ENCODE peak calls at places on chromosomes 7 and 10, in eight cellular contexts. Q is psoas muscle, C is Panc1, F is PC-3, J is AG04450, N is GM12865, X is left ventricle myocardium inferior, D is MM.1S. U is an unnamed sample.

GRCh38 chr10:88114368-88114767 is 250.9 kb downstream of the PTEN start:
- DNase-seq in J (no peak), C (peak; percentile 42), D (peak; percentile 70), N (peak; percentile 92), F (no peak), X (peak; percentile 24), Q (peak; percentile 31), U (no peak)

GRCh38 chr10:110376021-110376773 is 71.5 kb upstream of the SMNDC1 start:
- DNase-seq in Q (peak; percentile 41), D (no peak), C (no peak), F (no peak), N (no peak), X (peak; percentile 40), J (no peak), U (no peak)

GRCh38 chr10:94038024-94038423 is 44.3 kb downstream of the PLCE1 start:
- DNase-seq in Q (no peak), F (peak; percentile 75), N (no peak), D (no peak), J (no peak), X (no peak), C (no peak), U (no peak)

GRCh38 chr7:45978731-45979211 is 57.7 kb upstream of the IGFBP3 start:
- DNase-seq in X (no peak), J (no peak), F (no peak), Q (no peak), N (no peak), C (no peak), D (no peak), U (no peak)

GRCh38 chr7:20114463-20114862 is 102.7 kb downstream of the MACC1 start:
- DNase-seq in D (peak; percentile 75), Q (no peak), C (no peak), N (peak; percentile 72), F (no peak), J (no peak), X (no peak), U (no peak)

GRCh38 chr7:26420600-26420999 is 128.9 kb downstream of the SNX10 start:
- DNase-seq in N (no peak), X (no peak), F (no peak), C (no peak), D (no peak), J (no peak), Q (no peak), U (no peak)

GRCh38 chr7:127973797-127974196 is 57.4 kb downstream of the LRRC4 start:
- DNase-seq in D (no peak), X (no peak), F (no peak), J (no peak), N (no peak), Q (no peak), C (no peak), U (no peak)

GRCh38 chr7:44847509-44847919 is 373 bp downstream of the H2AZ2 start:
- DNase-seq in D (peak; percentile 86), C (peak; percentile 72), X (peak; percentile 88), F (peak; percentile 75), Q (peak; percentile 89), J (peak; percentile 53), N (peak; percentile 92), U (no peak)

GRCh38 chr10:3781458-3782098 is 3.4 kb downstream of the KLF6 start:
- DNase-seq in D (no peak), J (no peak), C (no peak), X (peak; percentile 54), N (peak; percentile 70), Q (peak; percentile 68), F (peak; percentile 34), U (no peak)

DNA sequence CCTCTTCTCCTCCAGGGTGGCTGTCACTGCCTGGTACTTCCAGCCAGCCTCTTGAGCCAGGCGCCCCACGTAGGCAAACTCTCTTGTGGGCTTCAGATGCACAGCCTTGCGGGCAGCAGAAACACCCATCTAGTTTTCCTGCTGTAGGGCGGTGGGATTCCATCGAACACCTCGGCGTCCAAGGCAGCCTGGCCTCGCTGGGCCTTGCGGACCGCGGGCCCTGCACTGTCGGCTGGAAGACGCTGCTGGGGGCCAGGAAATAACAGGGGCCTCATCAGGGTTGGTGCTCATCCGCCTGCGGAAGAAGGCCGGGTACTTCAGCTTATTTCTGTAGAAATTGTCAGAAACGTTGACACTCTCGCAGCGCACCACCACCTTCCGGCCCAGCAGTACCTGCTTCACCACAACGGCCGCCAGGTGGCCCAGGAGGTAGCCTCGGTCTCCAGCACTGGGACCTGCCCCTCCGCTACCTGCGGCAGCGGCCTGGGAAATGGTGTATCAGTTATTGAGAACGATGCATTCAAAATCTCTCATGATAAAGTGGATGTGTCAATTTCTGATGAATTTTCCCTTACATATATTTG is 61.1 kb downstream of the WDFY4 start:
- DNase-seq in Q (no peak), J (no peak), N (no peak), C (no peak), X (no peak), D (no peak), F (no peak), U (no peak)
- TF ChIP-seq CTCF in Q (no peak), J (no peak), N (no peak), C (peak; percentile 37), X (no peak), D (no peak), F (peak; percentile 59), U (no peak)

GRCh38 chr10:132335189-132336063 is 3.4 kb downstream of the LRRC27 start:
- DNase-seq in X (no peak), J (no peak), C (no peak), F (no peak), N (peak; percentile 13), Q (no peak), D (no peak), U (no peak)

GRCh38 chr10:132338876-132339275 is 6.9 kb downstream of the LRRC27 start:
- DNase-seq in N (no peak), X (no peak), J (no peak), C (no peak), F (no peak), Q (no peak), D (no peak), U (no peak)

GRCh38 chr10:132336064-132336746 is 4.2 kb downstream of the LRRC27 start:
- DNase-seq in Q (no peak), C (no peak), X (no peak), N (no peak), D (no peak), J (no peak), F (no peak), U (no peak)

GRCh38 chr10:132334883-132335188 is 2.8 kb downstream of the LRRC27 start:
- DNase-seq in J (no peak), D (no peak), X (no peak), N (no peak), Q (no peak), C (no peak), F (no peak), U (no peak)

DNA sequence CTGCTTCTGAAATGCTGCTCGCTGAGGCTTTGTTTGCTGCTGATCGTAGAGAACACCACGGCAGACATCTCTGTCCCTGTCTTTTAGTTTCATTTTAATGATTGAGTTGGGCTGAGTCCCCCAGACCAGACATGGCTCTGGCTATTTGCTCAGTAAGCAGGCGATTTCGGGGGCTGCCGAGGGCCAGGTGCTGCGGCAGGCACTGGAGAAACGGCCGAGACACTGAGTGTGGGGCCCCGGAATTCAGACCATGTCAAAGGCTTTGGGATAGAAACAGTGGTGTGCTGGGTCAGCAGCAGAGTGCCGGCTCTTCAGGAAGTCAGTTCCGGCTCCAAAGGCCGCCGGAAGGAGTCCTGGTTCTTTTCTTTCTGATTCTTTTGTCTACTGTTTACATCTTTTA is 5.0 kb downstream of the LRRC27 start:
- DNase-seq in D (peak; percentile 10), X (no peak), Q (no peak), N (no peak), C (no peak), J (no peak), F (no peak), U (no peak)
- H3K4me3 ChIP-seq in D (peak overlapping the region; percentile 54), X (peak overlapping the region; percentile 62), Q (peak overlapping the region; percentile 54), N (no peak overlapping the region), C (peak overlapping the region; percentile 28), J (peak overlapping the region; percentile 42), F (no peak overlapping the region), U (no peak overlapping the region)

DNA sequence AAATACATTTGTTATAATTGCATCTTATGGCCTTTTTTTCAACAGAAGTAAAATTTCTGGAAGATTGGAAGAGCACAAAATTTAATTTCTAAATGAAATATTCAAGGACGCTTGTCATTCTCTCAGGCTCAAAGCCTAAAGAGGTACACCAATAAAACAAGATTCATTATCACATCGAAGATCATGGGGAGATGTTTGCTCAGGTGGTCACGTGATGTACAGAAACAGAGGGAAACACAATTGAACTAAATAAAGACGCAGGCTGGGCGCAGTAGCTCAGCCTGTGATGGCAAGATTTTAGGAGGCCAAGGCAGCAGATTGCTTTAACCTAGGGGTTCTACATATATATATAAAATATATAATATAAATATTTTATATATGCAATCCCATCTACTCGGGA is 37.3 kb upstream of the TMEM254 start:
- DNase-seq in J (no peak), X (no peak), F (no peak), D (no peak), Q (no peak), N (no peak), C (no peak), U (no peak)
- TF ChIP-seq CTCF in J (no peak), X (no peak), F (no peak), D (no peak), Q (no peak), N (no peak), C (no peak), U (no peak)

GRCh38 chr10:44310762-44311562 is 73.9 kb downstream of the CXCL12 start:
- DNase-seq in Q (peak; percentile 90), J (peak; percentile 45), F (peak; percentile 21), X (peak; percentile 89), N (peak; percentile 80), D (peak; percentile 61), C (no peak), U (no peak)
- H3K4me3 ChIP-seq in Q (peak overlapping the region; percentile 60), J (peak overlapping the region; percentile 32), F (no peak overlapping the region), X (peak overlapping the region; percentile 67), N (no peak overlapping the region), D (peak overlapping the region; percentile 36), C (peak overlapping the region; percentile 18), U (peak overlapping the region; percentile 44)

GRCh38 chr10:123642697-123643096 is 23.5 kb upstream of the GPR26 start:
- DNase-seq in D (no peak), N (no peak), J (no peak), C (no peak), F (no peak), X (no peak), Q (no peak), U (no peak)
- TF ChIP-seq CTCF in D (no peak), N (no peak), J (no peak), C (peak; percentile 45), F (peak; percentile 26), X (no peak), Q (no peak), U (peak; percentile 21)

GRCh38 chr10:59908808-59909143 is 2.4 kb upstream of the CCDC6 start:
- DNase-seq in D (no peak), J (no peak), N (no peak), Q (no peak), C (no peak), F (no peak), X (no peak), U (no peak)
- H3K4me3 ChIP-seq in D (no peak overlapping the region), J (peak overlapping the region; percentile 58), N (peak overlapping the region; percentile 80), Q (peak overlapping the region; percentile 98), C (peak overlapping the region; percentile 91), F (peak overlapping the region; percentile 93), X (peak overlapping the region; percentile 98), U (peak overlapping the region; percentile 82)